ENCODE peak calls at places on chromosomes 6 and 20, in five cellular contexts. U, T, R, D and M are unnamed samples.

GRCh38 chr20:4483481-4483880 is 238.2 kb upstream of the PRND start:
- DNase-seq in D (no peak), R (no peak), T (no peak), U (peak; percentile 30), M (no peak)

GRCh38 chr6:6376845-6377244 is 56.4 kb upstream of the F13A1 start:
- DNase-seq in U (no peak), D (no peak), R (no peak), T (no peak), M (no peak)

GRCh38 chr20:24469116-24470030 is at the start of gene SYNDIG1:
- DNase-seq in R (peak; percentile 66), U (no peak), T (no peak), D (peak; percentile 38), M (no peak)

GRCh38 chr20:60857708-60858107 is 394.4 kb upstream of the CDH4 start:
- DNase-seq in D (no peak), U (peak; percentile 57), R (no peak), T (no peak), M (no peak)

GRCh38 chr6:42563697-42564495 is at the start of gene UBR2:
- DNase-seq in R (peak; percentile 99), U (peak; percentile 97), D (peak; percentile 98), T (peak; percentile 94), M (peak; percentile 98)

GRCh38 chr6:156416392-156416791 is 360.8 kb upstream of the ARID1B start:
- DNase-seq in T (no peak), U (no peak), D (no peak), R (no peak), M (no peak)

GRCh38 chr6:52992980-52993379 is 2.1 kb downstream of the GSTA4 start:
- DNase-seq in D (no peak), T (no peak), R (no peak), U (peak; percentile 44), M (no peak)

GRCh38 chr6:101259446-101259845 is 134.1 kb upstream of the GRIK2 start:
- DNase-seq in T (no peak), D (no peak), U (no peak), R (no peak), M (no peak)

GRCh38 chr20:44759595-44759994 is 13.9 kb downstream of the KCNK15 start:
- DNase-seq in T (no peak), U (no peak), R (no peak), D (no peak), M (no peak)

GRCh38 chr6:133856911-133857310 is 32.0 kb upstream of the TCF21 start:
- DNase-seq in R (no peak), D (no peak), U (no peak), T (no peak), M (no peak)

GRCh38 chr6:4316867-4317400 is 181.6 kb upstream of the ECI2 start:
- DNase-seq in U (peak; percentile 90), D (peak; percentile 70), T (peak; percentile 37), R (no peak), M (no peak)

GRCh38 chr6:72321741-72322140 is 300.1 kb upstream of the KCNQ5 start:
- DNase-seq in R (no peak), U (peak; percentile 32), T (no peak), D (no peak), M (no peak)

GRCh38 chr20:1907586-1907985 is 12.4 kb downstream of the SIRPA start:
- DNase-seq in T (no peak), D (no peak), R (no peak), U (peak; percentile 20), M (no peak)

GRCh38 chr6:74757788-74758187 is 448.1 kb downstream of the COL12A1 start:
- DNase-seq in R (no peak), D (no peak), U (no peak), T (no peak), M (no peak)

GRCh38 chr6:74598473-74599393 is 607.1 kb downstream of the COL12A1 start:
- DNase-seq in D (no peak), T (no peak), R (no peak), U (peak; percentile 58), M (no peak)

GRCh38 chr6:170135041-170135440 is 155.8 kb downstream of the DLL1 start:
- DNase-seq in U (no peak), D (no peak), T (no peak), R (no peak), M (no peak)

GRCh38 chr6:149513915-149514314 is 29.1 kb upstream of the ZC3H12D start:
- DNase-seq in R (peak; percentile 19), T (no peak), U (peak; percentile 59), D (no peak), M (no peak)

GRCh38 chr6:141764388-141764787 is 368.3 kb upstream of the GJE1 start:
- DNase-seq in R (no peak), T (no peak), U (no peak), D (no peak), M (no peak)

GRCh38 chr6:35240838-35241801 is 18.4 kb upstream of the ZNF76 start:
- DNase-seq in R (peak; percentile 83), T (no peak), U (no peak), D (peak; percentile 63), M (peak; percentile 65)

GRCh38 chr6:29071831-29072723 is 15.0 kb downstream of the OR2B3 start:
- DNase-seq in R (peak; percentile 53), U (no peak), T (no peak), D (no peak), M (peak; percentile 3)

DNA sequence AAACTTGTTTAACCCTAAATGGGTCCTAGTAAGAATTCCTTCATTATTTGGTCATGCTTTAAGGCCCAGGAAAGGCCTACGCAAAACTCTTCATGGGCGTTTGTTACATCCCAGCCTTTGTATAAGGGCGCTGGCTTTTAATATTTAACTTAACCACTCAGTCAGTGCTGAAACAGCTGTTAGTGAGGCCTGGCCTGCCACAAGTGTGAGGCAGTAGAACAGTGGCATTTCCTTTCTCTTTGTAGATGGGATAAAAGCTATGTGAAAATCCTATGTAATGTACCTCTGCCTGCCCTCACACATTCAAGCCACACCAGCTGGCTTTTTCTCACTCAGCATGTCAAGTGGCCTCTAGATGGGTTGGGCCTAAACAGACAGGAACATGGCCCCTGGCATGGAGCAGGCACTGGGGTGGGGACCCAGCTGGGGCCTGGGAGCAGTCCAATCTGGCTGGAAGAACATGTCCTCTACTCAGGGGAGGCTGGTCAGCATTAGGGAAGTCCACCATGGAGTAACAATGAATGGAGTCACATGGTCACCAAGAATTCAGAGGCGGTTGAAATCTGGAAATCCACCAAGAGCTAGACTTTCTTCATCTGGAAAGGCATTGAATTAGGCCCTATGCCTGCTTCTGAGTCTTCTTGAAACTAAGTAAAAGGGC is 20.7 kb downstream of the CGA start:
- DNase-seq in D (no peak), T (no peak), R (no peak), U (no peak), M (no peak)
- H3K27me3 ChIP-seq in D (no peaks in the 10 kb centered on the region), T (no peaks in the 10 kb centered on the region), R (no peaks in the 10 kb centered on the region), U (no peaks in the 10 kb centered on the region), M (no peaks in the 10 kb centered on the region)

DNA sequence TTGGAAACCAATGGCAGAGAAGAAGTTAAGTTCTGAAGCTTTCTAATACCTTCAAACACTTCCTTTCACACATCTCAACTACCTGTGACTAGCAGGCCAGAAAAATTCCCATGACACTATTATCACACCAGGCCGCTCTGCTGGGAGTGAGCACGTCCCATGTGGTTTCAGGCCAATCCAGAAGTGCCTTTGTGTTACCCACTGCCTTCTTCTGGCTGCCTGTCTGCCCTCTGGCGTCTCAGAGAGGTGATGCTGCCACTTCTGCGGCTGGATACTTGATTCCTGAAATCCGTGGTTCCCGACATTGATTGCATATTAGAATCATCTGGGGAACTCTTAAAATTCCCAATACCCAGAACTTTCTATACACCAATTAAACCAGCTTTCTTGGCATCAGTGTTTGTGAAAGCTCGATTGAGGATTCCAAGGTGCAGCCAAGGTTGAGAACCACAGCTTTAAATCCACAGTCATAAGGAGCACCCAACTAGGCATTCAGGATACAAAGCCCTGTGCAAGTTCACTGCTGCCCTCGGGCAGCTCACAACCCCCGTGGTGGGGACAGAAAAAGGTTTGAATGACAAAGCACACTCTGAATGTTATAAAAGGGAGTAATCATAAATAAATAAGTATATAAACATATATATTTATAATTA is 65.6 kb downstream of the STMND1 start:
- DNase-seq in R (peak; percentile 80), D (peak; percentile 56), U (peak; percentile 59), T (no peak), M (no peak)
- H3K4me3 ChIP-seq in R (no peak overlapping the region), D (no peak overlapping the region), U (no peak overlapping the region), T (no peak overlapping the region), M (no peak overlapping the region)

GRCh38 chr6:23180504-23181293 is 611.3 kb downstream of the HDGFL1 start:
- DNase-seq in T (no peak), R (peak; percentile 48), D (peak; percentile 74), U (peak; percentile 86), M (no peak)
- H3K27me3 ChIP-seq in T (no peaks in the 10 kb centered on the region), R (no peaks in the 10 kb centered on the region), D (no peaks in the 10 kb centered on the region), U (no peaks in the 10 kb centered on the region), M (no peaks in the 10 kb centered on the region)

GRCh38 chr6:30323806-30324205 is 2.9 kb upstream of the TRIM39 start:
- DNase-seq in R (no peak), T (no peak), U (no peak), D (no peak), M (no peak)
- H3K4me3 ChIP-seq in R (no peak overlapping the region), T (no peak overlapping the region), U (peak overlapping the region; percentile 18), D (no peak overlapping the region), M (no peak overlapping the region)

GRCh38 chr6:50712291-50712690 is 1.0 kb upstream of the TFAP2D start:
- DNase-seq in U (no peak), T (no peak), D (no peak), R (no peak), M (no peak)
- H3K27me3 ChIP-seq in U (peaks cover 28% of the 10 kb centered on the region), T (no peaks in the 10 kb centered on the region), D (peaks cover 92% of the 10 kb centered on the region), R (peaks cover 100% of the 10 kb centered on the region), M (peaks cover 71% of the 10 kb centered on the region)

GRCh38 chr6:26473758-26474438 is 16.1 kb downstream of the BTN2A1 start:
- DNase-seq in U (peak; percentile 95), R (peak; percentile 72), D (peak; percentile 82), T (peak; percentile 68), M (peak; percentile 98)

GRCh38 chr6:26474439-26474881 is 16.7 kb downstream of the BTN2A1 start:
- DNase-seq in T (no peak), R (no peak), U (no peak), D (no peak), M (no peak)

GRCh38 chr6:26471970-26472369 is 14.2 kb downstream of the BTN2A1 start:
- DNase-seq in U (no peak), D (no peak), T (no peak), R (no peak), M (no peak)

GRCh38 chr6:26472549-26473245 is 14.9 kb downstream of the BTN2A1 start:
- DNase-seq in R (no peak), U (no peak), D (no peak), T (no peak), M (no peak)

DNA sequence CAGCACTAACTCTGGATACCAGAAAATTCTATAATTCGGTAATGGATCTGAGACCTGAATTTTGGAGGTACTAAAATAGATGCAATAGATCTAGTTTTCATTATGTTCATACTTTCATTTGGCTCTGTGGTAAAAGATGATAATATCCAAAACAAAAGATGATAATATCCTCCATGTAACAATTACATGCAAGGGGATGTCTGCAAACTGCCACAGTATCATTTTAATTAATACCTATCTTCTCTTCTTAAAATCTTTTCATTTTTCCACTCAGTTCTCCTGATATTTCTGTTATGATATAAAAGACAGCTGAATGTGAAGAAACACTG is 15.6 kb downstream of the BTN2A1 start:
- DNase-seq in R (no peak), D (no peak), T (no peak), U (no peak), M (no peak)
- H3K4me3 ChIP-seq in R (no peak overlapping the region), D (peak overlapping the region; percentile 31), T (peak overlapping the region; percentile 64), U (peak overlapping the region; percentile 66), M (peak overlapping the region; percentile 34)